ENCODE peak calls at places on chromosomes 6 and 20, in ten cellular contexts. Z, K, H, R, C, F, B, E, X and U are unnamed samples. For H3K27me3, the result is how much of the 10 kb centered on the place peaks cover.

GRCh38 chr6:144690109-144690508 is 405.0 kb downstream of the UTRN start:
- DNase-seq in C (no peak), E (no peak), R (no peak), Z (no peak), H (no peak), F (no peak), B (no peak), K (no peak), X (no peak), U (no peak)

GRCh38 chr20:63891061-63892002 is 3.6 kb upstream of the DNAJC5 start:
- DNase-seq in K (no peak), C (no peak), X (no peak), F (no peak), R (peak), H (no peak), B (no peak), E (no peak), Z (no peak), U (no peak)

GRCh38 chr6:123931928-123932327 is 128.3 kb downstream of the NKAIN2 start:
- DNase-seq in H (no peak), Z (no peak), R (no peak), F (no peak), X (peak), B (no peak), K (no peak), E (no peak), C (no peak), U (no peak)

GRCh38 chr20:4101271-4101670 is 85.9 kb upstream of the RNF24 start:
- DNase-seq in C (no peak), Z (no peak), B (no peak), K (no peak), X (no peak), R (peak), H (no peak), F (no peak), E (no peak), U (no peak)

GRCh38 chr6:158548418-158549161 is 11.3 kb upstream of the TMEM181 start:
- DNase-seq in C (peak), F (no peak), R (no peak), K (no peak), X (peak), H (no peak), E (no peak), Z (no peak), B (no peak), U (no peak)

GRCh38 chr6:131929227-131929626 is 21.9 kb downstream of the CCN2 start:
- DNase-seq in F (no peak), B (no peak), H (no peak), X (peak), C (no peak), K (no peak), R (no peak), E (no peak), Z (peak), U (no peak)

GRCh38 chr6:102766946-102767345 is 1373.4 kb downstream of the GRIK2 start:
- DNase-seq in Z (no peak), B (no peak), R (no peak), X (no peak), K (no peak), F (no peak), H (no peak), E (no peak), C (peak), U (no peak)

GRCh38 chr6:136160255-136160654 is 89.9 kb downstream of the MTFR2 start:
- DNase-seq in F (no peak), E (no peak), B (no peak), C (no peak), R (no peak), Z (no peak), H (no peak), X (no peak), K (no peak), U (no peak)

GRCh38 chr6:41966961-41967311 is 25.3 kb upstream of the CCND3 start:
- DNase-seq in K (no peak), C (peak), R (no peak), X (peak), H (no peak), F (no peak), Z (no peak), B (no peak), E (no peak), U (peak)

GRCh38 chr20:63950701-63951397 is 5.4 kb downstream of the UCKL1 start:
- DNase-seq in E (no peak), R (no peak), Z (no peak), X (no peak), C (no peak), F (no peak), B (no peak), K (no peak), H (no peak), U (no peak)

GRCh38 chr6:165663736-165664552 is 903 bp upstream of the PDE10A start:
- DNase-seq in R (no peak), E (no peak), Z (no peak), C (peak), H (no peak), F (no peak), B (peak), K (no peak), X (peak), U (peak)

GRCh38 chr6:22877946-22878705 is 308.8 kb downstream of the HDGFL1 start:
- DNase-seq in K (no peak), B (no peak), C (peak), Z (no peak), E (peak), X (peak), R (no peak), H (no peak), F (no peak), U (peak)

GRCh38 chr20:47950557-47951283 is 165.4 kb upstream of the SULF2 start:
- DNase-seq in K (no peak), F (no peak), H (no peak), E (no peak), X (no peak), C (peak), B (no peak), R (no peak), Z (no peak), U (no peak)

GRCh38 chr6:88585081-88585692 is 378.2 kb downstream of the RNGTT start:
- DNase-seq in C (no peak), F (no peak), E (no peak), H (no peak), R (no peak), B (no peak), X (no peak), K (no peak), Z (no peak), U (peak)

GRCh38 chr6:81890846-81891245 is 138.4 kb upstream of the TENT5A start:
- DNase-seq in H (no peak), X (no peak), B (no peak), R (no peak), E (peak), K (no peak), F (no peak), C (peak), Z (no peak), U (peak)

GRCh38 chr6:38134704-38135088 is 315.2 kb downstream of the ZFAND3 start:
- DNase-seq in H (no peak), B (no peak), K (no peak), C (no peak), Z (no peak), R (no peak), E (no peak), F (no peak), X (no peak), U (no peak)

GRCh38 chr6:70119218-70119835 is 183.6 kb downstream of the COL9A1 start:
- DNase-seq in R (no peak), F (peak), K (peak), X (no peak), E (no peak), C (no peak), Z (no peak), B (no peak), H (no peak), U (no peak)

GRCh38 chr6:6834356-6835342 is 246.1 kb downstream of the LY86 start:
- DNase-seq in K (no peak), H (no peak), X (no peak), Z (no peak), B (no peak), F (no peak), E (no peak), C (peak), R (peak), U (no peak)

GRCh38 chr20:33291830-33292355 is 8.9 kb downstream of the BPIFB1 start:
- DNase-seq in F (peak), H (peak), K (peak), Z (peak), B (peak), E (no peak), R (peak), C (no peak), X (peak), U (peak)

GRCh38 chr6:164185342-164185920 is 770.9 kb downstream of the QKI start:
- DNase-seq in R (no peak), K (no peak), E (no peak), B (no peak), Z (no peak), C (no peak), X (no peak), H (no peak), F (no peak), U (no peak)

GRCh38 chr6:135880066-135880972 is 28.8 kb downstream of the PDE7B start:
- DNase-seq in E (peak), C (peak), R (peak), H (peak), K (peak), Z (no peak), X (no peak), F (no peak), B (no peak), U (peak)

GRCh38 chr6:45590751-45591184 is 213.0 kb upstream of the SUPT3H start:
- DNase-seq in H (no peak), R (no peak), K (no peak), B (peak), F (no peak), C (peak), X (no peak), E (no peak), Z (no peak), U (no peak)

GRCh38 chr20:37309941-37310590 is 20.6 kb downstream of the MANBAL start:
- DNase-seq in X (no peak), R (no peak), C (no peak), K (no peak), Z (no peak), H (no peak), B (peak), F (peak), E (no peak), U (no peak)

GRCh38 chr20:16819483-16819882 is 71.3 kb downstream of the OTOR start:
- DNase-seq in R (no peak), X (no peak), B (no peak), C (no peak), F (no peak), H (no peak), K (no peak), E (no peak), Z (no peak), U (no peak)

GRCh38 chr20:21173496-21174025 is 47.7 kb downstream of the KIZ start:
- DNase-seq in R (no peak), X (no peak), B (no peak), C (peak), Z (no peak), K (no peak), F (no peak), E (no peak), H (no peak), U (peak)

DNA sequence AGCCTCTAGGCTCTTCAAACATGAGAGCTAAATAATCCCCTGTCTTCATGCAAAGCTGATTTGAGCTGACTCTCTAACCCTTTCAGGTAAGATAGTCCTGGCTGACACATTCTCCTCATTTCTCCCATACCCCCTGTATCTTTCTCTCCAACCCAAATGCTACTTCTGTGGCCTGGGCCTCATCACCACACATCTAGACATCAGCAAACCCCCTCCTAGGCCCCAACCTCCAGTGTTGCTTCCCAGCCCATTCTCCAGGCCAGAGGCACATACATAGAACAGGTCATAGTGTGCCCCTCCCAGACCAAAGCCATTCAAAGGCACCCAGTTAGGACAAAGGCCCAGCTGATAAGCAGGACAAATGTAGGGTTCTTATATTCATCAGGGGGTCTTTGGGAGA is 84.9 kb downstream of the ANKRD60 start:
- DNase-seq in B (no peak), C (no peak), H (no peak), R (no peak), X (no peak), F (no peak), K (no peak), E (no peak), Z (no peak), U (no peak)
- H3K27me3 ChIP-seq in B (under half), C (under half), H (under half), R (under half), X (under half), F (under half), K (under half), E (under half), Z (under half), U (under half)

GRCh38 chr6:99612551-99613397 is 6.1 kb downstream of the PRDM13 start:
- DNase-seq in E (no peak), H (no peak), X (peak), R (no peak), C (no peak), F (no peak), B (no peak), K (no peak), Z (no peak), U (no peak)

GRCh38 chr6:99614430-99615161 is 8.0 kb downstream of the PRDM13 start:
- DNase-seq in H (no peak), C (no peak), Z (no peak), B (no peak), K (peak), E (no peak), X (peak), R (no peak), F (no peak), U (peak)

GRCh38 chr6:99611148-99611547 is 4.5 kb downstream of the PRDM13 start:
- DNase-seq in X (peak), K (no peak), C (no peak), E (no peak), H (no peak), B (no peak), F (no peak), R (no peak), Z (no peak), U (no peak)

GRCh38 chr6:99613398-99613704 is 6.7 kb downstream of the PRDM13 start:
- DNase-seq in C (peak), F (no peak), E (no peak), Z (no peak), B (peak), X (peak), R (no peak), K (peak), H (no peak), U (peak)

GRCh38 chr6:99613705-99614429 is 7.2 kb downstream of the PRDM13 start:
- DNase-seq in E (no peak), R (no peak), C (no peak), X (peak), Z (no peak), H (no peak), K (no peak), B (no peak), F (no peak), U (peak)
- H3K27me3 ChIP-seq in E (half or more), R (under half), C (half or more), X (half or more), Z (under half), H (half or more), K (half or more), B (under half), F (half or more), U (half or more)

DNA sequence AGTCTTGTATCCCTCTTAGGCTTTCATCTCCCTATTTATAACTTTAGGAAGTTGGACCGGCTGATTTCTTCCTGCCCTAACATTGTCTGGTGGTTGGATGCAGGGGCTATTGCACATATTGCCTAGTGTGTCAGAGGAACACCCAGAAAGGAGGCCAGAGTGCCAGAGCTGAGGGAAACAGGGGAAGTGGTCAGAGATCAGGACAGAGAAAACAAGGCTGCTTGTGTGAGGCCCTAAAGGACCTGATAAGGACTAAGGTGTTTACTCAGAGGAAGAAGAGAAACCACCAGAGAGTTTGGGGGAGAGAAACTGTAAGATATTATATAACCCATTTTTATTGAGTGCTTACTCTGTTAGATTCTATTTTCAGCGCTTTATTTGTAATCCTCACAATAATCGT is 53.9 kb upstream of the REV3L start:
- DNase-seq in X (no peak), B (no peak), K (no peak), E (no peak), H (no peak), R (peak), Z (no peak), F (no peak), C (no peak), U (no peak)
- H3K27me3 ChIP-seq in X (under half), B (under half), K (under half), E (under half), H (under half), R (under half), Z (under half), F (under half), C (under half), U (under half)

DNA sequence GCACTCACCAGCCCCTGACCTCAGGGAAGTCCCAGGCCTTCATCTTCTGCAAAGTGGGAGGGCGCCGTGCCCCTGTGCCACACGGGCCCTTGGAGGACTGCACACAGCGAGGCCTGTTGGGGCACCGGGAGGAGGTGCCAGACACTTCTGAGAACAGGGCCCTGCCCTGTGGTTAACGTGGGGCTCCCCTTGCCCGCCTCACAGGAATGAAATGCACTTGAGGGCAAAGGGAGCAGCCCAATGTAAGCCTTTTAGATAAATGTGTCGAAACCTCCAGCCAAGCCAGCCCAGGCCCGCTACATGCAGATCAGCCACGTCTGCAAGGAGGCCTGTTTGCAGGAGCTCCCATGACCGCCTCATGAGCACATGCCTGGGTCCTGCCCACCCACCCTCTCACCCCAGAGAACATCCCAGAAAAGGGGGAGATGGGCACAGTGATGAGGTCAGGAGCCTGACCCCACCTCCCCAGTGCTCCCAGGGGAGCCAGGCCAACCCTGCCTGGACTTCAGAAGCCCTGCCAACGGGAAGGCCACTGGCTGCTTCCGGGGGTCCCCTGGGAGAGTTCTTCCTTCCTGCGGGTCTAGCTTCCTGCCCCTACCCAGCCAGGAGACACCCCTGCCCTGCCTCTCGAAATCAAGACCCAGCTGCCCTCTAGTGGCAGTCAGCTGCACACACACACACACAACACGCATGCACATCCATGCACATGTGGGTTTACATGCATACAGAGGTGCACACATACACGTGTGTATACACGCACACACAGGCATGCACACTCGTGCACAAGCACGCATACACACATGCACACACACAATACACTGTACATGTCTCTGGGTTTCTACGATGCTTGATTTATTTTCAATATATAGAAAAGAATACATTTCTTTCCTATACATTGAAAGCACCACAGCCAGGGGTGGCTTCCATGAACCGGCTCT is 178.7 kb downstream of the TAF4 start:
- DNase-seq in C (peak), K (no peak), Z (peak), B (peak), F (no peak), H (peak), R (peak), E (no peak), X (peak), U (peak)
- H3K27me3 ChIP-seq in C (under half), K (under half), Z (under half), B (under half), F (under half), H (under half), R (under half), E (under half), X (under half), U (under half)